ENCODE peak calls at places on chromosomes 11 and 22, in nine cellular contexts. S, Q, U, D, Y, O, M, E and N are unnamed samples.

GRCh38 chr11:92480519-92480918 is 255.9 kb downstream of the FAT3 start:
- DNase-seq in S (no peak), Q (no peak), U (no peak), D (no peak), Y (no peak), O (no peak), M (no peak), E (peak), N (no peak)

GRCh38 chr11:8608646-8609045 is 14.6 kb upstream of the STK33 start:
- DNase-seq in S (no peak), Q (no peak), U (no peak), D (no peak), Y (no peak), O (no peak), M (no peak), E (peak), N (peak)

GRCh38 chr22:36926721-36927435 is 13.4 kb downstream of the CSF2RB start:
- DNase-seq in S (no peak), Q (no peak), U (no peak), D (no peak), Y (no peak), O (no peak), M (no peak), E (no peak), N (no peak)

GRCh38 chr11:129894281-129895125 is 875 bp downstream of the NFRKB start:
- DNase-seq in S (no peak), Q (peak), U (peak), D (no peak), Y (no peak), O (no peak), M (no peak), E (peak), N (peak)

GRCh38 chr11:88402192-88402715 is 64.7 kb upstream of the CTSC start:
- DNase-seq in S (no peak), Q (no peak), U (no peak), D (no peak), Y (no peak), O (no peak), M (no peak), E (peak), N (peak)

GRCh38 chr11:78420255-78420764 is 2.7 kb upstream of the GAB2 start:
- DNase-seq in S (peak), Q (peak), U (peak), D (peak), Y (peak), O (peak), M (peak), E (peak), N (peak)

GRCh38 chr11:2538951-2539735 is 94.3 kb downstream of the KCNQ1 start:
- DNase-seq in S (no peak), Q (no peak), U (no peak), D (no peak), Y (peak), O (peak), M (no peak), E (no peak), N (no peak)

GRCh38 chr22:24153353-24153752 is 27.9 kb upstream of the SUSD2 start:
- DNase-seq in S (no peak), Q (no peak), U (peak), D (peak), Y (no peak), O (no peak), M (no peak), E (peak), N (no peak)

GRCh38 chr11:104372111-104372510 is 208.2 kb upstream of the PDGFD start:
- DNase-seq in S (no peak), Q (no peak), U (no peak), D (no peak), Y (no peak), O (no peak), M (no peak), E (no peak), N (no peak)